ENCODE peak calls at places on chromosomes 3 and 15, in eight cellular contexts. I is OCI-LY7, Q is NCI-H1417 treated with DMSO at 0.1 percent for 48 hours, D is non-pigmented ciliary epithelial cell, Z is dorsolateral prefrontal cortex, S is nucleus accumbens, N is mesothelial cell of epicardium, Y is left cardiac atrium. W is an unnamed sample.

GRCh38 chr3:177687291-177687690 is 490.0 kb upstream of the TBL1XR1 start:
- DNase-seq in Z (no peak), Y (no peak), Q (no peak), N (no peak), I (no peak), S (no peak), D (no peak), W (no peak)

GRCh38 chr3:123258811-123259420 is 57.2 kb downstream of the SEC22A start:
- DNase-seq in Z (no peak), D (peak), S (no peak), I (peak), Y (no peak), N (no peak), Q (no peak), W (no peak)

GRCh38 chr15:70912187-70912586 is 19.6 kb downstream of the LRRC49 start:
- DNase-seq in I (no peak), Q (no peak), D (no peak), N (no peak), Y (no peak), S (no peak), Z (no peak), W (no peak)

GRCh38 chr15:66224946-66225345 is 28.6 kb downstream of the MEGF11 start:
- DNase-seq in I (no peak), D (no peak), S (no peak), Q (no peak), Y (no peak), N (no peak), Z (no peak), W (no peak)

GRCh38 chr3:122668930-122669730 is 11.5 kb upstream of the PARP14 start:
- DNase-seq in Z (no peak), N (no peak), D (peak), I (no peak), S (no peak), Q (no peak), Y (no peak), W (no peak)

GRCh38 chr3:194689493-194689901 is 3.8 kb downstream of the FAM43A start:
- DNase-seq in N (no peak), Y (no peak), D (no peak), S (no peak), I (peak), Q (no peak), Z (no peak), W (no peak)

GRCh38 chr3:44561076-44561475 is 6.1 kb downstream of the ZKSCAN7 start:
- DNase-seq in Y (no peak), D (no peak), N (no peak), Q (no peak), I (no peak), Z (no peak), S (no peak), W (no peak)

GRCh38 chr3:11607816-11608215 is 35.9 kb downstream of the VGLL4 start:
- DNase-seq in Z (no peak), I (no peak), Y (no peak), N (no peak), S (no peak), Q (no peak), D (no peak), W (no peak)

GRCh38 chr3:177527182-177527581 is 329.9 kb upstream of the TBL1XR1 start:
- DNase-seq in Q (no peak), Z (no peak), I (no peak), N (no peak), Y (no peak), S (no peak), D (no peak), W (no peak)

GRCh38 chr3:153829596-153830170 is 291.5 kb upstream of the ARHGEF26 start:
- DNase-seq in S (no peak), N (no peak), Y (no peak), Q (no peak), Z (no peak), I (no peak), D (peak), W (no peak)

GRCh38 chr3:147008886-147009285 is 397.5 kb downstream of the ZIC4 start:
- DNase-seq in N (no peak), D (peak), S (no peak), Z (no peak), Y (no peak), I (no peak), Q (no peak), W (no peak)

GRCh38 chr3:50230833-50231125 is 5.2 kb upstream of the GNAI2 start:
- DNase-seq in Y (no peak), N (no peak), I (no peak), S (no peak), D (no peak), Q (no peak), Z (no peak), W (no peak)

GRCh38 chr3:32255345-32255744 is 16.9 kb downstream of the CMTM8 start:
- DNase-seq in N (no peak), S (no peak), Q (no peak), D (no peak), I (no peak), Y (no peak), Z (no peak), W (no peak)

GRCh38 chr3:61669676-61670299 is 108.4 kb downstream of the PTPRG start:
- DNase-seq in Z (no peak), S (no peak), Q (no peak), I (peak), D (no peak), Y (peak), N (no peak), W (no peak)

GRCh38 chr15:71811752-71812735 is 1.7 kb downstream of the NR2E3 start:
- DNase-seq in I (no peak), N (no peak), Y (no peak), D (no peak), S (no peak), Z (no peak), Q (no peak), W (no peak)

GRCh38 chr15:64753419-64754185 is 21.8 kb downstream of the RBPMS2 start:
- DNase-seq in S (no peak), Z (no peak), I (no peak), N (no peak), Q (no peak), D (no peak), Y (no peak), W (no peak)

GRCh38 chr3:126149256-126149902 is 31.0 kb downstream of the ALDH1L1 start:
- DNase-seq in S (no peak), I (no peak), Y (no peak), Z (no peak), N (no peak), Q (no peak), D (no peak), W (no peak)

GRCh38 chr3:42090973-42091731 is at the start of gene TRAK1:
- DNase-seq in N (no peak), I (no peak), Q (no peak), Z (no peak), Y (peak), S (peak), D (no peak), W (no peak)

GRCh38 chr3:189632238-189632637 is 1.0 kb downstream of the TP63 start:
- DNase-seq in S (no peak), I (peak), D (no peak), N (no peak), Z (no peak), Q (no peak), Y (no peak), W (no peak)

GRCh38 chr3:185807455-185808068 is 17.3 kb downstream of the IGF2BP2 start:
- DNase-seq in Q (no peak), I (no peak), D (peak), Y (no peak), Z (no peak), S (no peak), N (no peak), W (no peak)

GRCh38 chr15:31158858-31159569 is 57.5 kb upstream of the TRPM1 start:
- DNase-seq in I (no peak), D (no peak), S (no peak), Q (no peak), Z (no peak), N (no peak), Y (no peak), W (no peak)

GRCh38 chr3:104521606-104522336 is 844.9 kb upstream of the ALCAM start:
- DNase-seq in S (no peak), Z (no peak), I (peak), Q (no peak), D (no peak), N (no peak), Y (no peak), W (no peak)

GRCh38 chr15:89780601-89781000 is 4.5 kb downstream of the MESP2 start:
- DNase-seq in I (no peak), D (no peak), Z (no peak), S (no peak), N (no peak), Y (no peak), Q (no peak), W (no peak)

GRCh38 chr3:56222866-56223265 is 245.4 kb downstream of the ERC2 start:
- DNase-seq in D (no peak), S (no peak), Z (no peak), Y (no peak), Q (no peak), N (no peak), I (no peak), W (no peak)

GRCh38 chr3:177618873-177619771 is 421.8 kb upstream of the TBL1XR1 start:
- DNase-seq in Y (no peak), S (no peak), D (peak), Z (no peak), I (no peak), Q (no peak), N (no peak), W (no peak)

GRCh38 chr3:11651900-11652299 is 8.2 kb upstream of the VGLL4 start:
- DNase-seq in D (no peak), Q (no peak), Y (no peak), Z (no peak), N (no peak), S (no peak), I (peak), W (no peak)

GRCh38 chr3:41751597-41751996 is 210.3 kb downstream of the ULK4 start:
- DNase-seq in Z (no peak), I (no peak), S (no peak), N (no peak), Y (no peak), D (no peak), Q (no peak), W (no peak)

GRCh38 chr3:53704363-53704725 is 141.9 kb downstream of the CHDH start:
- DNase-seq in N (no peak), Y (no peak), S (no peak), D (no peak), I (no peak), Q (no peak), Z (no peak), W (no peak)

GRCh38 chr3:195543642-195544536 is 764 bp upstream of the PPP1R2 start:
- DNase-seq in Z (no peak), D (no peak), S (no peak), Q (no peak), I (no peak), Y (peak), N (peak), W (no peak)

GRCh38 chr3:194267744-194268658 is 83.1 kb downstream of the CPN2 start:
- DNase-seq in Q (no peak), Z (no peak), N (peak), Y (peak), I (no peak), S (no peak), D (no peak), W (no peak)

GRCh38 chr3:64546856-64547255 is 140.9 kb downstream of the ADAMTS9 start:
- DNase-seq in S (no peak), I (no peak), D (no peak), Z (no peak), N (no peak), Y (no peak), Q (no peak), W (no peak)

GRCh38 chr3:171454026-171454425 is 6.2 kb downstream of the TNIK start:
- DNase-seq in Z (no peak), N (no peak), Q (no peak), S (no peak), I (no peak), D (no peak), Y (no peak), W (no peak)

GRCh38 chr15:57505949-57506391 is 85.7 kb upstream of the MYZAP start:
- DNase-seq in S (peak), Q (peak), I (no peak), N (no peak), D (no peak), Y (peak), Z (no peak), W (no peak)

GRCh38 chr3:4898454-4899313 is 80.6 kb upstream of the BHLHE40 start:
- DNase-seq in D (no peak), Q (no peak), N (no peak), I (no peak), Z (no peak), Y (no peak), S (no peak), W (no peak)

GRCh38 chr15:54365001-54365400 is 386.8 kb downstream of the UNC13C start:
- DNase-seq in Q (no peak), S (no peak), Z (no peak), I (no peak), N (no peak), Y (no peak), D (no peak), W (peak)

GRCh38 chr15:101255615-101256350 is 3.9 kb upstream of the CHSY1 start:
- DNase-seq in Z (no peak), Y (peak), I (no peak), S (no peak), D (peak), Q (no peak), N (no peak), W (no peak)